ENCODE peak calls at places on chromosomes 16 and 17, in four cellular contexts. One of them, this sample, is unnamed.

GRCh38 chr17:49997256-49997735 is 2.3 kb upstream of the DLX3 start:
- DNase-seq in IMR-90: no peak
- DNase-seq in HCEC 1CT: no peak
- DNase-seq in AG04449: no peak
- DNase-seq in this sample: no peak

GRCh38 chr17:81256616-81257015 is 17.5 kb downstream of the NDUFAF8 start:
- DNase-seq in IMR-90: peak; percentile 79
- DNase-seq in HCEC 1CT: peak; percentile 44
- DNase-seq in AG04449: no peak
- DNase-seq in this sample: peak; percentile 18

GRCh38 chr16:29993903-29994612 is 1.4 kb downstream of the HIRIP3 start:
- DNase-seq in IMR-90: no peak
- DNase-seq in HCEC 1CT: no peak
- DNase-seq in AG04449: no peak
- DNase-seq in this sample: no peak

GRCh38 chr16:12570046-12570618 is 233.6 kb downstream of the CPPED1 start:
- DNase-seq in IMR-90: no peak
- DNase-seq in HCEC 1CT: no peak
- DNase-seq in AG04449: no peak
- DNase-seq in this sample: no peak

GRCh38 chr16:46763147-46763546 is 15.0 kb upstream of the MYLK3 start:
- DNase-seq in IMR-90: no peak
- DNase-seq in HCEC 1CT: no peak
- DNase-seq in AG04449: no peak
- DNase-seq in this sample: no peak

GRCh38 chr17:49249292-49249794 is 18.8 kb upstream of the PHOSPHO1 start:
- DNase-seq in IMR-90: no peak
- DNase-seq in HCEC 1CT: no peak
- DNase-seq in AG04449: no peak
- DNase-seq in this sample: no peak

GRCh38 chr17:17032131-17032692 is 10.0 kb upstream of the MPRIP start:
- DNase-seq in IMR-90: peak; percentile 89
- DNase-seq in HCEC 1CT: peak; percentile 69
- DNase-seq in AG04449: peak; percentile 55
- DNase-seq in this sample: no peak

GRCh38 chr17:78037280-78037679 is 78.8 kb downstream of the TNRC6C start:
- DNase-seq in IMR-90: no peak
- DNase-seq in HCEC 1CT: no peak
- DNase-seq in AG04449: no peak
- DNase-seq in this sample: no peak